ENCODE peak calls at places on chromosomes 5 and 9, in seven cellular contexts. K, T, M, O, B, I and F are unnamed samples.

GRCh38 chr5:16702964-16703363 is 86.2 kb upstream of the RETREG1 start:
- DNase-seq in I (no peak), B (no peak), M (no peak), K (no peak), T (no peak), O (no peak), F (no peak)

GRCh38 chr5:160524827-160525226 is 103.2 kb downstream of the PTTG1 start:
- DNase-seq in O (no peak), K (no peak), M (no peak), I (no peak), B (no peak), T (no peak), F (no peak)

GRCh38 chr5:154826-155225 is 36.5 kb upstream of the LRRC14B start:
- DNase-seq in B (no peak), M (no peak), O (no peak), I (no peak), K (no peak), T (no peak), F (no peak)

GRCh38 chr5:141001466-141001853 is 35.2 kb downstream of the PCDHAC2 start:
- DNase-seq in B (no peak), T (no peak), K (no peak), O (no peak), M (peak), I (no peak), F (no peak)

GRCh38 chr5:135232958-135233357 is 166.1 kb downstream of the MACROH2A1 start:
- DNase-seq in B (no peak), T (no peak), I (no peak), M (no peak), O (no peak), K (no peak), F (no peak)

GRCh38 chr9:25935188-25935587 is 256.9 kb upstream of the TUSC1 start:
- DNase-seq in I (no peak), T (no peak), O (no peak), K (no peak), M (no peak), B (no peak), F (no peak)

GRCh38 chr9:113590991-113591898 is 127.7 kb downstream of the RGS3 start:
- DNase-seq in T (no peak), K (no peak), M (peak), B (peak), O (peak), I (peak), F (peak)

GRCh38 chr5:135024956-135025729 is 8.9 kb downstream of the PITX1 start:
- DNase-seq in O (no peak), K (no peak), B (no peak), I (no peak), T (no peak), M (no peak), F (no peak)

GRCh38 chr9:13568851-13569618 is 289.5 kb upstream of the MPDZ start:
- DNase-seq in K (no peak), B (no peak), O (no peak), M (no peak), T (no peak), I (no peak), F (no peak)

GRCh38 chr9:20022410-20022809 is 233.6 kb upstream of the SLC24A2 start:
- DNase-seq in M (no peak), I (no peak), T (no peak), B (no peak), O (no peak), K (no peak), F (no peak)

GRCh38 chr9:120532475-120532874 is 47.5 kb downstream of the CDK5RAP2 start:
- DNase-seq in K (peak), T (no peak), O (no peak), B (no peak), I (no peak), M (no peak), F (peak)

GRCh38 chr9:74025402-74025894 is 471.7 kb upstream of the RORB start:
- DNase-seq in B (no peak), I (no peak), T (no peak), K (no peak), O (no peak), M (no peak), F (no peak)

GRCh38 chr5:122602700-122603099 is 172.2 kb upstream of the SNX2 start:
- DNase-seq in T (no peak), M (no peak), B (no peak), K (no peak), O (no peak), I (no peak), F (no peak)

GRCh38 chr5:74850016-74850415 is 16.2 kb downstream of the FAM169A start:
- DNase-seq in O (no peak), B (no peak), M (no peak), T (no peak), I (no peak), K (no peak), F (no peak)

GRCh38 chr5:33312631-33313030 is 128.1 kb upstream of the TARS1 start:
- DNase-seq in O (no peak), T (no peak), B (no peak), M (no peak), I (no peak), K (no peak), F (no peak)

GRCh38 chr5:3024126-3024525 is 272.6 kb upstream of the IRX2 start:
- DNase-seq in T (no peak), O (no peak), M (no peak), K (no peak), I (no peak), B (no peak), F (no peak)

GRCh38 chr5:33854733-33855151 is 37.0 kb downstream of the ADAMTS12 start:
- DNase-seq in M (no peak), T (no peak), I (no peak), K (no peak), B (no peak), O (no peak), F (no peak)

GRCh38 chr5:4275232-4275631 is 679.6 kb downstream of the IRX1 start:
- DNase-seq in B (no peak), T (no peak), O (no peak), M (no peak), K (no peak), I (no peak), F (no peak)

GRCh38 chr5:156326718-156327259 is at the start of gene SGCD:
- DNase-seq in T (peak), I (no peak), O (no peak), K (peak), B (no peak), M (peak), F (peak)

GRCh38 chr5:61472172-61472958 is 140.3 kb downstream of the ZSWIM6 start:
- DNase-seq in K (no peak), O (no peak), I (no peak), T (no peak), B (no peak), M (no peak), F (no peak)

GRCh38 chr5:92455011-92455410 is 1071.9 kb upstream of the ARRDC3 start:
- DNase-seq in B (no peak), T (no peak), M (no peak), I (no peak), O (peak), K (no peak), F (no peak)

GRCh38 chr5:64292611-64293215 is 127.1 kb downstream of the RNF180 start:
- DNase-seq in T (no peak), I (no peak), K (peak), B (no peak), O (no peak), M (no peak), F (no peak)

GRCh38 chr9:112443200-112443599 is 43.4 kb upstream of the KIAA1958 start:
- DNase-seq in O (peak), K (no peak), I (peak), M (no peak), B (no peak), T (no peak), F (no peak)

GRCh38 chr5:109329296-109330252 is 80.2 kb downstream of the PJA2 start:
- DNase-seq in I (no peak), M (no peak), O (no peak), B (no peak), T (no peak), K (no peak), F (no peak)

GRCh38 chr5:33721491-33722245 is 170.1 kb downstream of the ADAMTS12 start:
- DNase-seq in B (no peak), O (no peak), M (no peak), I (no peak), T (no peak), K (no peak), F (no peak)

GRCh38 chr5:6715758-6716633 is 2.8 kb downstream of the TENT4A start:
- DNase-seq in B (no peak), O (no peak), I (peak), M (peak), K (peak), T (no peak), F (peak)

GRCh38 chr5:120139039-120139438 is 325.1 kb upstream of the PRR16 start:
- DNase-seq in I (peak), O (no peak), K (no peak), T (no peak), B (no peak), M (peak), F (no peak)

GRCh38 chr9:127918201-127919107 is 1.6 kb upstream of the ST6GALNAC4 start:
- DNase-seq in K (peak), B (no peak), O (peak), I (no peak), T (no peak), M (no peak), F (peak)

GRCh38 chr5:97004423-97005060 is 68.7 kb downstream of the LNPEP start:
- DNase-seq in I (no peak), K (no peak), B (no peak), M (no peak), O (no peak), T (no peak), F (no peak)

GRCh38 chr5:98458004-98458403 is 315.5 kb upstream of the RGMB start:
- DNase-seq in B (no peak), T (no peak), M (no peak), K (no peak), I (no peak), O (peak), F (no peak)

GRCh38 chr5:106314221-106314824 is 1356.4 kb downstream of the EFNA5 start:
- DNase-seq in I (no peak), K (no peak), T (no peak), B (no peak), O (no peak), M (no peak), F (no peak)

GRCh38 chr9:79692857-79693571 is 121.2 kb downstream of the TLE4 start:
- DNase-seq in M (no peak), I (no peak), K (no peak), O (no peak), B (no peak), T (no peak), F (no peak)

GRCh38 chr5:3526551-3527185 is 69.0 kb upstream of the IRX1 start:
- DNase-seq in B (no peak), M (no peak), K (no peak), O (no peak), T (no peak), I (no peak), F (no peak)

GRCh38 chr5:1663186-1663585 is 136.5 kb downstream of the MRPL36 start:
- DNase-seq in T (no peak), B (no peak), O (no peak), I (no peak), M (no peak), K (no peak), F (peak)

GRCh38 chr5:1661311-1661710 is 137.6 kb upstream of the LPCAT1 start:
- DNase-seq in O (no peak), K (no peak), T (no peak), B (no peak), I (no peak), M (no peak), F (peak)

GRCh38 chr5:1660511-1660910 is 136.8 kb upstream of the LPCAT1 start:
- DNase-seq in T (no peak), K (no peak), M (no peak), O (no peak), B (no peak), I (no peak), F (peak)

GRCh38 chr5:1661831-1662558 is 137.6 kb downstream of the MRPL36 start:
- DNase-seq in T (no peak), M (no peak), K (no peak), O (no peak), I (no peak), B (no peak), F (peak)

DNA sequence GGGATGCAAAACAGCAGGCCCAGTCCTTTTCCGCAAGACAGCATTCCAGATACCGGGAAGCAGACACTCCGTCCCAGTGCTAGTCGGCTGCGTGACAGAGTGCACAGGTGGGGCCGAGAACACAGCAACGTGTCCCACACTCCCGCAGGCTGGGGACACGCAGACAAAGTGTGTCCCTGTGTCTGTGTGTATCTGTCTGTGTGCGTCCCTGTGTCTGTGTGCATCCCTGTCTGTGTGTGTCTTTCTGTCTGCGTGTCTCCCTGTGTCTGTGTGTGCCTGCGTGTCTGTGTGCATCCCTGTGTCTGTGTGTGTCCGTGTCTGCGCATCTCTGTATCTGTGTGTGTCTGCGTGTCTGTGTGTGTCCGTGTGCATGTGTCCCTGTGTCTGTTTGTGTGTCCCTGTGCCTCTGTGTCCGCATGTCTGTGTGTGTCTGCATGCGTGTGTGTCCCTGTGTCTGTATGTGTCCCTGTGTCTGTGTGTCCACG is 137.0 kb downstream of the MRPL36 start:
- DNase-seq in T (no peak), B (no peak), O (no peak), M (no peak), K (no peak), I (no peak), F (peak)
- TF ChIP-seq CTCF in T (no peak), B (no peak), O (no peak), M (no peak), K (no peak), I (no peak), F (no peak)

GRCh38 chr9:136997830-136998234 is 1.5 kb upstream of the CLIC3 start:
- DNase-seq in K (no peak), I (no peak), M (no peak), T (no peak), B (no peak), O (peak), F (no peak)
- TF ChIP-seq CTCF in K (no peak), I (no peak), M (no peak), T (no peak), B (no peak), O (no peak), F (no peak)

GRCh38 chr5:34854459-34855174 is 15.7 kb downstream of the TTC23L start:
- DNase-seq in M (no peak), B (no peak), O (peak), K (no peak), I (no peak), T (no peak), F (no peak)

GRCh38 chr5:34858798-34859197 is 19.8 kb downstream of the TTC23L start:
- DNase-seq in B (no peak), I (no peak), O (no peak), K (no peak), M (no peak), T (no peak), F (no peak)

GRCh38 chr5:34857161-34857560 is 18.2 kb downstream of the TTC23L start:
- DNase-seq in O (no peak), M (no peak), K (no peak), B (no peak), T (no peak), I (no peak), F (no peak)

GRCh38 chr5:34857894-34858293 is 18.9 kb downstream of the TTC23L start:
- DNase-seq in O (no peak), K (no peak), T (no peak), I (no peak), M (no peak), B (no peak), F (no peak)

GRCh38 chr5:34859253-34859652 is 20.3 kb downstream of the TTC23L start:
- DNase-seq in K (no peak), M (no peak), O (no peak), T (no peak), I (no peak), B (no peak), F (no peak)
- TF ChIP-seq CTCF in K (no peak), M (no peak), O (no peak), T (no peak), I (no peak), B (no peak), F (no peak)

DNA sequence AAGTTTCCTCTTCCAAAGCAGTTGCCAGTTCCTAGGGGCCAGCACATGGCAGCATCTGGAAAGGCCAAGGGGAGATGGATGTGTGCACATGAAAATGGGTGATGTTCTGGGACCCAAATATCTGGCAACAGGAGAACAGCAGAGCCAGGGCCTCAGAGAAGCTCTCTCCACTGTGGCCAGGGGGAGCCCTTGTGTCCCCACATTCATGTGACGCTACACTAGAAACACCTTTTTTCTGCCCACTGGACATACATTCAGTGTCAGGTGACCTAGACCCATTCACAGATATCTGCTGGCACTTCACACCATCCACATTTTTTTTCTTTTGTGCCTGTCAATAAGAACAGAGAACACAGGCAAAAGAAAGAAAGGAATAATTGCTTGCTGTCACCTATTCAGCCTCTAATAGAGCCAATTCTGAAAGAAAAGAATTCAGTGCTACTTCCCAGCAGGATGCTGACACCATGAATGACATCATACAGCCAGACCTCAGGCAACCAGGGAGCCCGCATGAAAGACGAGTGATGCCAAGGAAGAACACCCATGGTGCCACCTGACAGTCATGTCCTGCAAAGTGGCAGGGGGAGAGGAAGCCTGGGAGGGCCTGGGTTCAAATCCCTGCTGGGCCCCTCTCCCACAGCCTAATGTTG is 205.1 kb upstream of the TAS2R1 start:
- DNase-seq in M (no peak), B (no peak), K (no peak), O (no peak), I (no peak), T (no peak), F (no peak)
- TF ChIP-seq CTCF in M (no peak), B (no peak), K (no peak), O (no peak), I (no peak), T (no peak), F (no peak)

DNA sequence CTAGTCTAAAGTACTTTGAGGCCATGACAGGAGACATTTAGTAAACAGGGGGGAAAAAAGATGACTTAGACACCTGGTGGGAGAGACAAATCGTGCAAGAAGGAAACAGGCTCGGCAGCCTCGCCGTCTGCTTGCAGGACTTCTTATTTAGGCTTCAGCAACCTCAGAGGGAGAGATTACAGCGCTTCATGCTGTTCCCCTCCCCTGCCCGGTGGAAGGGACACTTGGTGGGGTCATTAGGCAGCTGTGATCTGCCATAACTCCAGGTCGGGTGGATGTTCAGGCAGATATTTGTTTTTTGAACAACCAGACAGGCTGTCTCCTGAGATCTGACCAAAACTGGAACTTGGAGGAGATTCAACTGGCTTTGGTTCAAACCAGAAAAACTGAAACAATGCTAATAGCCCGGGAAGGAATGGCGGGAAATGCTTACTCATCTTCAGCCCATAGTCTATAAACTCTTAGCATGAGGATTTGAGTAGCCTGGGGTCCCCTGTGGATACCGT is 38.1 kb upstream of the CD180 start:
- DNase-seq in K (no peak), T (no peak), M (peak), B (no peak), I (no peak), O (no peak), F (no peak)
- TF ChIP-seq CTCF in K (no peak), T (no peak), M (no peak), B (no peak), I (no peak), O (no peak), F (no peak)

DNA sequence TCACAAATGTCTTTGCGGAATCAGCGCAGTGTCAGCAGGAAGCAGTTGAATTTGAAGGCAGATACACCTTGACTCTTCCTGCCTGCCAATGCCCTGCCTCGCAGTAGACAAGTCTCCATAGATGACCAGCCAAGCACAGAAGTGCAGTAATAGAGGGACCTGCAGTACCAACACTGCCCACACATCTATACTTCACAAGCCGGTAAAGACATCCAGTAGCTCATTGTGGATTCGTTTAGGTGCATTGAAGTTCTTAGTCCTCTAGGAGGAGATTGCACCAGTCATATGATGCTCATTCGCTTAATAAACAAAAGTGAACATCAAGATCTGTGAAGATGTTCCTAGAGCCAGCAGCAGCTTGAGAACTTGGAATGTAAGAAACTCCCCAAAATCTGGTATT is 7.1 kb upstream of the IFNA2 start:
- DNase-seq in I (no peak), M (no peak), T (no peak), B (no peak), O (peak), K (no peak), F (no peak)
- TF ChIP-seq CTCF in I (no peak), M (no peak), T (peak), B (peak), O (peak), K (no peak), F (no peak)

DNA sequence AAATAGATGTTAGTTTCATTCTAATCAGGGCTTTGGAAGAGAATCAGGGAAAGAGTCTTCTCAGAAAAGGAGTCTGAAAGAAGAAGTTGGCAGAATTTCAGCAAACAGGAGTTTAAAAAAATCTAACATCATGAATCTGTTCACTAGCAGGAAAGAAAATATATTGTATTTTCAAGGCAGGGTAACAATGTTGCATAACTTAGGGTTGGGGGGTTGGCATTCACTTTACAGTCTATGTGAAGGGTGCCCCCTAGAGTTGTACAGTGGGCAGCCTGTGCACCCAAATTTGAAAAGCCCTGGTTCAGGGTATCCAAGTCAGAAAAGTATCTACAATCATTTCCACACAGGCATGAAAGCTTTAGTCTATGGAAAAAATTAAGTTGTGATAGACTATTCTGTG is 348.4 kb upstream of the SLC30A5 start:
- DNase-seq in M (no peak), O (peak), I (no peak), K (no peak), B (no peak), T (no peak), F (no peak)
- TF ChIP-seq CTCF in M (peak), O (peak), I (no peak), K (no peak), B (no peak), T (no peak), F (no peak)